ENCODE peak calls at places on chromosomes 12 and 14, in seven cellular contexts. W is HepG2, B is HCT116, L is esophagus squamous epithelium, U is A549, M is ovary, S is stomach. Y is an unnamed sample.

GRCh38 chr14:58238252-58239247 is 6.1 kb upstream of the PSMA3 start:
- DNase-seq in W (no peak), B (no peak), L (no peak), U (no peak), M (peak), S (no peak), Y (peak)

GRCh38 chr12:12749433-12749832 is 32.3 kb downstream of the CDKN1B start:
- DNase-seq in W (peak), B (no peak), L (no peak), U (peak), M (peak), S (no peak), Y (no peak)

GRCh38 chr12:128069359-128069997 is 197.5 kb upstream of the TMEM132C start:
- DNase-seq in W (peak), B (peak), L (no peak), U (peak), M (no peak), S (no peak), Y (peak)

GRCh38 chr14:68191567-68192321 is 372.2 kb downstream of the RAD51B start:
- DNase-seq in W (peak), B (peak), L (no peak), U (peak), M (no peak), S (no peak), Y (no peak)

GRCh38 chr14:68979021-68979721 is at the start of gene ACTN1:
- DNase-seq in W (peak), B (peak), L (peak), U (peak), M (peak), S (peak), Y (peak)

GRCh38 chr12:82182601-82183000 is 175.6 kb downstream of the CCDC59 start:
- DNase-seq in W (no peak), B (no peak), L (no peak), U (no peak), M (no peak), S (no peak), Y (no peak)

GRCh38 chr12:97616936-97617335 is 154.3 kb downstream of the RMST start:
- DNase-seq in W (no peak), B (no peak), L (no peak), U (no peak), M (no peak), S (no peak), Y (no peak)

GRCh38 chr12:30417697-30418231 is 277.9 kb downstream of the IPO8 start:
- DNase-seq in W (no peak), B (peak), L (no peak), U (no peak), M (no peak), S (no peak), Y (no peak)

GRCh38 chr14:105445901-105446845 is 26.5 kb downstream of the MTA1 start:
- DNase-seq in W (no peak), B (no peak), L (no peak), U (no peak), M (no peak), S (no peak), Y (no peak)

GRCh38 chr14:72554994-72555608 is 338.8 kb downstream of the DPF3 start:
- DNase-seq in W (no peak), B (no peak), L (no peak), U (no peak), M (no peak), S (no peak), Y (no peak)

GRCh38 chr12:126926023-126926600 is 1340.9 kb upstream of the TMEM132C start:
- DNase-seq in W (no peak), B (no peak), L (no peak), U (peak), M (no peak), S (no peak), Y (no peak)

GRCh38 chr14:85702937-85703336 is 173.0 kb downstream of the FLRT2 start:
- DNase-seq in W (no peak), B (no peak), L (no peak), U (no peak), M (no peak), S (no peak), Y (no peak)
- TF ChIP-seq POLR2A in W (no peak), B (no peak), L (no peak), U (no peak), M (no peak), S (no peak), Y (no peak)

DNA sequence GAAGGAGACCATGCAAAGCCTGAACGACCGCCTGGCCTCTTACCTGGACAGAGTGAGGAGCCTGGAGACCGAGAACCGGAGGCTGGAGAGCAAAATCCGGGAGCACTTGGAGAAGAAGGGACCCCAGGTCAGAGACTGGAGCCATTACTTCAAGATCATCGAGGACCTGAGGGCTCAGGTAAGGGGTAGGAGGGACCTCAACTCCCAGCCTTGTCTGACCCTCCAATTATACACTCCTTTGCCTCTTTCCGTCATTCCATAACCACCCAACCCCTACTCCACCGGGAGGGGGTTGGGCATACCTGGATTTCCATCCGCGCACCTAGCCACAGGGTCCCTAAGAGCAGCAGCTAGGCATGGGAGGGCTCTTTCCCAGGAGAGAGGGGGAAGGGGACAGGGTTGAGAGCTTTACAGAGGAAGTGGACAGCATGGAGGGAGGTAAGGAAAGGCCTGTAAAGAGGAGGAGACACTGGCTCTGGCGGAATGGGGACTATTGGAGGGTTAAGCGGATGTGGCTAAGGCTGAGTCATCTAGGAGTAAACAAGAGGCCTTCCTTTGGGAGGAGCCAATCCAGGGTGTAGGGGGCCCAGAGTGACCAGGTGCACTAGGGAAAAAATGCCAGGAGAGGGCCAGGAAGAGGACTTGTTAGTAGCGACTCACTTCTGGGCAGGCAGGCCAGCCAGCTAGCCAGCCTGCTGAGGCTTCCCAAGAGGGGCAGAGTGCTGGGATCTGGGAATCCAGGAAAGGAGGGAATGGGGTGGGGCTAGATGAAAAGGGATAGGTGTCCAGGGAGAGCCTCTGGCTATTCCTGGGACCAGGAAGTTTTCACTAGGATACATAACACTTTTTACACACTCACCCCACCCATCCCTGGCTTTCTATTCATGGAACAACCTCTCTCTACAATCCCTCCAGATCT is 754 bp downstream of the KRT18 start:
- DNase-seq in W (peak), B (peak), L (no peak), U (peak), M (no peak), S (peak), Y (no peak)
- TF ChIP-seq POLR2A in W (peak), B (peak), L (no peak), U (peak), M (no peak), S (peak), Y (no peak)

DNA sequence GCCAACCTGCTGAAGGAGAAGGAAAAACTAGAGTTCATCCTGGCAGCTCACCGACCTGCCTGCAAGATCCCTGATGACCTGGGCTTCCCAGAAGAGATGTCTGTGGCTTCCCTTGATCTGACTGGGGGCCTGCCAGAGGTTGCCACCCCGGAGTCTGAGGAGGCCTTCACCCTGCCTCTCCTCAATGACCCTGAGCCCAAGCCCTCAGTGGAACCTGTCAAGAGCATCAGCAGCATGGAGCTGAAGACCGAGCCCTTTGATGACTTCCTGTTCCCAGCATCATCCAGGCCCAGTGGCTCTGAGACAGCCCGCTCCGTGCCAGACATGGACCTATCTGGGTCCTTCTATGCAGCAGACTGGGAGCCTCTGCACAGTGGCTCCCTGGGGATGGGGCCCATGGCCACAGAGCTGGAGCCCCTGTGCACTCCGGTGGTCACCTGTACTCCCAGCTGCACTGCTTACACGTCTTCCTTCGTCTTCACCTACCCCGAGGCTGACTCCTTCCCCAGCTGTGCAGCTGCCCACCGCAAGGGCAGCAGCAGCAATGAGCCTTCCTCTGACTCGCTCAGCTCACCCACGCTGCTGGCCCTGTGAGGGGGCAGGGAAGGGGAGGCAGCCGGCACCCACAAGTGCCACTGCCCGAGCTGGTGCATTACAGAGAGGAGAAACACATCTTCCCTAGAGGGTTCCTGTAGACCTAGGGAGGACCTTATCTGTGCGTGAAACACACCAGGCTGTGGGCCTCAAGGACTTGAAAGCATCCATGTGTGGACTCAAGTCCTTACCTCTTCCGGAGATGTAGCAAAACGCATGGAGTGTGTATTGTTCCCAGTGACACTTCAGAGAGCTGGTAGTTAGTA is 2.4 kb downstream of the FOS start:
- DNase-seq in W (no peak), B (no peak), L (no peak), U (peak), M (peak), S (no peak), Y (peak)
- TF ChIP-seq POLR2A in W (no peak), B (no peak), L (peak), U (no peak), M (no peak), S (no peak), Y (no peak)

GRCh38 chr14:22952418-22952817 is 4.5 kb downstream of the HAUS4 start:
- DNase-seq in W (no peak), B (no peak), L (no peak), U (no peak), M (no peak), S (no peak), Y (no peak)
- TF ChIP-seq POLR2A in W (no peak), B (no peak), L (no peak), U (no peak), M (no peak), S (no peak), Y (no peak)

DNA sequence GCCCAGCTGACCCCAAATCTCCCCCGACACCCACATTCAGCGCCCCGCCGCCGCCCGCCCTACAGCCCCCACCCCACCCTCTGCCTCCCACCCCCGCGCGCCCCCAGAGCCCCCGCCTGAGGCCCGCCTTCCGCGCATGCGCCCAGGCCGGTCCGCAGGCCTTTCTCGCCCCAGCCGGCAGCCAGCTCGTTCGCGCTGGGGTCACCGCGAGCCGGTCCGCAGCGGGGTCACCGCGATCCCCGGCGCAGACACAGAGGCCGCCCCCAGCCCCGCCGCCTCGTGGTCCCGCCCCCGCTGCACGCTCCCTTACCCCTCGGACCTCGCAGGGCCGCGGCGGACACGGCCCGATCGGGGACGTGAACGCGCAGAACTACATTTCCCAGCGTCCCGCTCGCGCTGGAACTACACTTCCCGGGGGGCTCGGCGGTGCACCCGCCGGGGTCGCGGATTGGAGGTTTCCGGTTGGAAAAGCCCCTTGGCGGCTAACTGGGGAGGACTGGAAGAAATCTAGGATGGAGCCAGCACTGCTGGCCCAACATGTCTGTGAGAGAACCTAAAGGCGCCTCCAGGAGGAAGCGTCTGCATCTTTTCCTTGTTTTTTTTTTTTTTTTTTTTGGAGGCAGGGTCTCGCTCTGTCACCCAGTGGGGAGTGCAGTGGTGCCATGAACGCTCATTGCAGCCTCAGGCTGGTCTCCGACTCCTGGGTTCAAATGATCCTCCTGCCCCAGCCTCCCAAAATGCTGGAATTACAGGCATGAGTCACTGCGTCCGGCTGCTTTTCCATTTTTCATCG is at the start of gene ZNF605:
- DNase-seq in W (peak), B (no peak), L (peak), U (peak), M (peak), S (peak), Y (peak)
- TF ChIP-seq POLR2A in W (no peak), B (no peak), L (no peak), U (peak), M (no peak), S (no peak), Y (no peak)